ENCODE peak calls at places on chromosomes 3 and 15, in four cellular contexts. I is OCI-LY7; N is mammary epithelial cell; X is CD8-positive, alpha-beta T cell. L is an unnamed sample.

GRCh38 chr3:179981646-179982045 is 55.1 kb downstream of the PEX5L start:
- DNase-seq in I (no peak), N (no peak), X (no peak), L (no peak)

GRCh38 chr15:90564109-90564508 is 34.4 kb downstream of the CRTC3 start:
- DNase-seq in I (peak; percentile 40), N (no peak), X (no peak), L (no peak)

GRCh38 chr3:144737281-144737680 is 765.7 kb downstream of the DIPK2A start:
- DNase-seq in I (no peak), N (no peak), X (no peak), L (no peak)

GRCh38 chr3:136018876-136019275 is 53.3 kb downstream of the PPP2R3A start:
- DNase-seq in I (no peak), N (no peak), X (no peak), L (no peak)

GRCh38 chr3:122758877-122759670 is 34.6 kb downstream of the HSPBAP1 start:
- DNase-seq in I (no peak), N (peak; percentile 15), X (no peak), L (no peak)

GRCh38 chr3:57778499-57778898 is 22.4 kb downstream of the SLMAP start:
- DNase-seq in I (no peak), N (peak; percentile 17), X (no peak), L (no peak)

GRCh38 chr15:80593486-80594055 is 101.5 kb upstream of the ABHD17C start:
- DNase-seq in I (no peak), N (no peak), X (no peak), L (no peak)

GRCh38 chr3:197809356-197810020 is 18.4 kb downstream of the LRCH3 start:
- DNase-seq in I (no peak), N (no peak), X (no peak), L (no peak)

GRCh38 chr15:77075528-77075927 is 4.6 kb upstream of the TSPAN3 start:
- DNase-seq in I (no peak), N (peak; percentile 57), X (no peak), L (no peak)

GRCh38 chr15:96333194-96334016 is 2.9 kb downstream of the NR2F2 start:
- DNase-seq in I (no peak), N (no peak), X (no peak), L (peak; percentile 81)

GRCh38 chr3:148175215-148175614 is 522.5 kb upstream of the AGTR1 start:
- DNase-seq in I (no peak), N (no peak), X (no peak), L (no peak)

GRCh38 chr3:63910873-63911272 is 1.3 kb downstream of the SCAANT1 start:
- DNase-seq in I (peak; percentile 41), N (peak; percentile 29), X (no peak), L (no peak)

GRCh38 chr3:6965881-6966280 is 105.0 kb downstream of the GRM7 start:
- DNase-seq in I (no peak), N (no peak), X (no peak), L (no peak)

GRCh38 chr15:42101861-42102260 is 7.5 kb upstream of the PLA2G4D start:
- DNase-seq in I (no peak), N (no peak), X (no peak), L (no peak)

GRCh38 chr3:129897026-129897425 is 3.5 kb upstream of the TMCC1 start:
- DNase-seq in I (no peak), N (peak; percentile 57), X (no peak), L (no peak)

GRCh38 chr15:54559405-54560064 is 581.3 kb downstream of the UNC13C start:
- DNase-seq in I (no peak), N (no peak), X (no peak), L (no peak)

GRCh38 chr15:48643776-48644497 is 1.6 kb downstream of the FBN1 start:
- DNase-seq in I (no peak), N (peak; percentile 17), X (no peak), L (no peak)

GRCh38 chr15:77504310-77504709 is 83.6 kb downstream of the HMG20A start:
- DNase-seq in I (peak; percentile 48), N (no peak), X (no peak), L (no peak)

GRCh38 chr3:197847866-197848401 is 56.9 kb downstream of the LRCH3 start:
- DNase-seq in I (peak; percentile 77), N (no peak), X (no peak), L (no peak)

GRCh38 chr15:44726568-44727461 is 9.5 kb upstream of the TRIM69 start:
- DNase-seq in I (peak; percentile 95), N (peak; percentile 83), X (peak; percentile 53), L (no peak)

GRCh38 chr3:176160997-176161396 is 1036.3 kb downstream of the TBL1XR1 start:
- DNase-seq in I (no peak), N (no peak), X (no peak), L (no peak)

GRCh38 chr3:14921034-14921616 is 26.3 kb upstream of the NR2C2 start:
- DNase-seq in I (peak; percentile 80), N (peak; percentile 69), X (peak; percentile 68), L (peak; percentile 95)

GRCh38 chr3:188230962-188231361 is 77.0 kb downstream of the LPP start:
- DNase-seq in I (no peak), N (peak; percentile 75), X (no peak), L (no peak)

GRCh38 chr3:126835472-126836219 is 131.6 kb downstream of the CHCHD6 start:
- DNase-seq in I (no peak), N (peak; percentile 66), X (no peak), L (no peak)

GRCh38 chr15:59165726-59166125 is 40.9 kb upstream of the LDHAL6B start:
- DNase-seq in I (peak; percentile 23), N (peak; percentile 88), X (no peak), L (no peak)

GRCh38 chr3:188179006-188179966 is 25.3 kb downstream of the LPP start:
- DNase-seq in I (peak; percentile 66), N (no peak), X (no peak), L (no peak)

GRCh38 chr3:37542286-37542685 is 319.4 kb upstream of the CTDSPL start:
- DNase-seq in I (no peak), N (no peak), X (no peak), L (no peak)

GRCh38 chr3:50503504-50503903 is at the start of gene CACNA2D2:
- DNase-seq in I (no peak), N (peak; percentile 14), X (peak; percentile 45), L (peak; percentile 81)

GRCh38 chr3:8857720-8858367 is 88.4 kb upstream of the OXTR start:
- DNase-seq in I (no peak), N (no peak), X (no peak), L (no peak)

GRCh38 chr3:66744986-66745385 is 244.2 kb upstream of the LRIG1 start:
- DNase-seq in I (no peak), N (peak; percentile 21), X (no peak), L (no peak)

GRCh38 chr15:31296304-31297220 is 30.1 kb upstream of the KLF13 start:
- DNase-seq in I (no peak), N (peak; percentile 11), X (no peak), L (peak; percentile 85)

GRCh38 chr3:43345877-43346276 is 59.5 kb downstream of the SNRK start:
- DNase-seq in I (no peak), N (peak; percentile 21), X (no peak), L (peak; percentile 26)

GRCh38 chr15:23629234-23629805 is 18.3 kb downstream of the MAGEL2 start:
- DNase-seq in I (peak; percentile 4), N (no peak), X (no peak), L (no peak)

GRCh38 chr3:127224118-127224517 is 31.2 kb downstream of the PRR23E start:
- DNase-seq in I (no peak), N (no peak), X (no peak), L (no peak)

GRCh38 chr3:26264708-26265107 is 357.9 kb upstream of the LRRC3B start:
- DNase-seq in I (no peak), N (no peak), X (no peak), L (no peak)

GRCh38 chr3:35864871-35865270 is 225.5 kb downstream of the ARPP21 start:
- DNase-seq in I (no peak), N (no peak), X (no peak), L (no peak)
- TF ChIP-seq CTCF in I (peak; percentile 27), N (no peak), X (no peak), L (no peak)

DNA sequence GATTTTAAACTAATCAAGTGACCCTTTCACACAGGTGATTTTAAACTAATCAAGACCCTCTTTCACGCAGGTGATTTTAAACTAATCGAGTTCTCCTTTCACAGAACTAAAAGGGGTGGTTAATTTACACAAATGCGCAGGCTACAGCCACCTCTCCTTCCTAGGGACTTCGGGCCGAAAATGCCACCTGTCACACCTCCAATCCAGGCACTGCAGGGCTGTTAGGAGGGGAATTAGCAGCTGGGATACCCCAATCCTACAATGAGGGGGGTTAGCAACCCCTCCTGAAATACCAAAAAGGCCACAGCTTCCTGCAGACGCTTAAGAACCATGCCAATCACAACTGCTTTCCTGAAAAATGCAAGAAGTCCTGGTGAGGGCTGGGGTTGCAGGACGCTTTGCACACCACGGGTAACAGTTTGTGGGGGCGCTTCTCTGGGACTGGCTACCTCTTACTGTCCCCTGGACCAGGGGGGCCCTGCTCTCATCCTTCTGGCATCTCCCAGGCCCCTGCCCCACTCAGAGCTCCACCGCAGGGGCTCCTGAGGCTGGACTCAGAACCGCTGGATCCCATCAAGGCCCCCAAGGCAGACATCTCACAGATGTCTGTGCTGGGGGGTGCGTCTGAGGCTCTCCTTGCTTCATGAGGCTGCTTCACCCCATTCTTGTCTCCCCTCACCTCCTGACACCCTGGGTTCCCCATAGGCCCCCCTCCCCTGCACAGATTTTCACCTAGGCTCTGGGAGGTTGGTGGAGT is 145.9 kb downstream of the OR4M2 start:
- DNase-seq in I (no peak), N (no peak), X (no peak), L (peak; percentile 71)
- H3K9me3 ChIP-seq in I (no peaks in the 10 kb centered on the region), N (no peaks in the 10 kb centered on the region), X (no peaks in the 10 kb centered on the region), L (no peaks in the 10 kb centered on the region)

GRCh38 chr15:73781038-73781925 is 28.1 kb upstream of the INSYN1 start:
- DNase-seq in I (peak; percentile 2), N (peak; percentile 34), X (no peak), L (no peak)
- TF ChIP-seq CTCF in I (peak; percentile 57), N (peak; percentile 38), X (no peak), L (no peak)

GRCh38 chr15:92159481-92159880 is 234.2 kb upstream of the ST8SIA2 start:
- DNase-seq in I (no peak), N (no peak), X (no peak), L (no peak)

GRCh38 chr15:92155941-92156340 is 237.7 kb upstream of the ST8SIA2 start:
- DNase-seq in I (no peak), N (no peak), X (no peak), L (no peak)

GRCh38 chr15:92159906-92160841 is 233.5 kb upstream of the ST8SIA2 start:
- DNase-seq in I (no peak), N (no peak), X (no peak), L (no peak)

GRCh38 chr15:92158426-92158825 is 235.3 kb upstream of the ST8SIA2 start:
- DNase-seq in I (no peak), N (peak; percentile 88), X (no peak), L (no peak)

DNA sequence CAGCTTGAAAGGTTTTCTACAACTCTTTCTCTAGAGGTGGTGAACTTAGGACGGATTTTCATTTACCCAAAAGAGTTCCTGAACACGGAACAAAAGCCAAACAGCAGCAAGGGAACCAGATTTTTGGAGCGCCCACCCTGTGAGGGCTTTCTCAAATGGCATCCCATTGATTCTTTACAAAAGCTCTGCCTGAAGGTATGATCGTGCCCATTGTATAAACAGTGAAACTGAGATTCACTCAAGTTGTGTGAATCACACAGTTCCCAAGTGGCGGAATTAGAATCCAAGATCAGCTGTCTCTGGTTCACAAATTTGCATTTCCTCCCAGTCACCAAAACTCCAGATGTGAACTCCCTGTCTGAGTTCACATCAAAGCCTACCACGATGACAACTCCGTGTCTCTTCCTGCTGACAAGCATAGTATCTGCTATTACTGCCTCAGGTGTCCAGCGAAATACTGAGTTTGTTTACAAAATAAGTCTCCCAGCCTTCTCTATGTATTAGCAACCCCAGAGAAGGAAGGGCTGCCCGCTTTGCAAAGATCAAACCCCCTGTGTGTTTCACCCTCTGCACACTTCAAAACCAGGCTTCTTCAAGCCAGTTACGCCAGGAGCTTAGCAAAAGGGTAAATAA is 235.9 kb upstream of the ST8SIA2 start:
- DNase-seq in I (no peak), N (peak; percentile 18), X (no peak), L (no peak)
- H3K9me3 ChIP-seq in I (no peaks in the 10 kb centered on the region), N (no peaks in the 10 kb centered on the region), X (no peaks in the 10 kb centered on the region), L (no peaks in the 10 kb centered on the region)

L was measured in kidney.